ENCODE peak calls at places on chromosome 4, in five cellular contexts. Q is A549, T is HepG2, G is H1, S is K562. Z is an unnamed sample. For H3K9me3, the result is how much of the 10 kb centered on the place peaks cover.

GRCh38 chr4:2746891-2747695 is 9.0 kb downstream of the TNIP2 start:
- DNase-seq in Q (no peak), T (no peak), G (no peak), S (no peak), Z (peak)

GRCh38 chr4:141455651-141456050 is 180.7 kb upstream of the IL15 start:
- DNase-seq in Q (peak), T (no peak), G (no peak), S (no peak), Z (no peak)

GRCh38 chr4:1471443-1472147 is 65.4 kb upstream of the NKX1-1 start:
- DNase-seq in Q (no peak), T (no peak), G (no peak), S (no peak), Z (no peak)

GRCh38 chr4:87037921-87038320 is 103.1 kb downstream of the AFF1 start:
- DNase-seq in Q (no peak), T (no peak), G (no peak), S (no peak), Z (no peak)

GRCh38 chr4:168832746-168833575 is 177.1 kb downstream of the CBR4 start:
- DNase-seq in Q (no peak), T (no peak), G (no peak), S (no peak), Z (peak)

GRCh38 chr4:108926058-108926457 is 163.2 kb upstream of the ETNPPL start:
- DNase-seq in Q (no peak), T (no peak), G (no peak), S (no peak), Z (no peak)

GRCh38 chr4:71288875-71289274 is 49.9 kb upstream of the SLC4A4 start:
- DNase-seq in Q (no peak), T (no peak), G (no peak), S (no peak), Z (no peak)

GRCh38 chr4:150240011-150240410 is 161.8 kb downstream of the DCLK2 start:
- DNase-seq in Q (no peak), T (no peak), G (no peak), S (no peak), Z (no peak)

GRCh38 chr4:2728221-2728620 is 27.9 kb downstream of the TNIP2 start:
- DNase-seq in Q (no peak), T (no peak), G (no peak), S (no peak), Z (no peak)

GRCh38 chr4:133095591-133095990 is 53.5 kb upstream of the PCDH10 start:
- DNase-seq in Q (no peak), T (no peak), G (no peak), S (no peak), Z (no peak)

GRCh38 chr4:68218044-68218443 is 27.4 kb downstream of the TMPRSS11B start:
- DNase-seq in Q (no peak), T (no peak), G (no peak), S (no peak), Z (no peak)

GRCh38 chr4:13701937-13702446 is 74.5 kb upstream of the BOD1L1 start:
- DNase-seq in Q (peak), T (peak), G (no peak), S (no peak), Z (no peak)

GRCh38 chr4:106806158-106806797 is 229.8 kb downstream of the DKK2 start:
- DNase-seq in Q (no peak), T (no peak), G (no peak), S (no peak), Z (no peak)

GRCh38 chr4:15756361-15756861 is 21.7 kb upstream of the CD38 start:
- DNase-seq in Q (peak), T (peak), G (no peak), S (no peak), Z (no peak)

GRCh38 chr4:104971458-104971857 is 175.2 kb upstream of the TET2 start:
- DNase-seq in Q (no peak), T (no peak), G (no peak), S (no peak), Z (no peak)

GRCh38 chr4:37682701-37683401 is 3.3 kb downstream of the RELL1 start:
- DNase-seq in Q (peak), T (peak), G (no peak), S (no peak), Z (peak)

GRCh38 chr4:112178731-112179130 is 33.5 kb downstream of the FAM241A start:
- DNase-seq in Q (no peak), T (no peak), G (no peak), S (no peak), Z (no peak)
- TF ChIP-seq JUN in Q (no peak), T (no peak), G (no peak), S (no peak), Z (no peak)

GRCh38 chr4:56658410-56659003 is 22.6 kb downstream of the HOPX start:
- DNase-seq in Q (no peak), T (no peak), G (no peak), S (no peak), Z (no peak)
- H3K9me3 ChIP-seq in Q (under half), T (under half), G (under half), S (under half), Z (under half)

GRCh38 chr4:85955614-85956295 is 404.1 kb downstream of the MAPK10 start:
- DNase-seq in Q (no peak), T (no peak), G (no peak), S (no peak), Z (no peak)

GRCh38 chr4:85953651-85954018 is 406.2 kb downstream of the MAPK10 start:
- DNase-seq in Q (peak), T (no peak), G (no peak), S (no peak), Z (peak)

GRCh38 chr4:85952518-85952917 is 407.3 kb downstream of the MAPK10 start:
- DNase-seq in Q (peak), T (no peak), G (no peak), S (no peak), Z (peak)

GRCh38 chr4:85952982-85953650 is 406.7 kb downstream of the MAPK10 start:
- DNase-seq in Q (no peak), T (no peak), G (no peak), S (no peak), Z (no peak)

GRCh38 chr4:85956296-85956955 is 403.4 kb downstream of the MAPK10 start:
- DNase-seq in Q (no peak), T (no peak), G (no peak), S (no peak), Z (no peak)
- H3K4me3 ChIP-seq in Q (no peak), T (no peak), G (no peak), S (no peak), Z (no peak)

GRCh38 chr4:134740290-134740689 is 538.7 kb upstream of the PABPC4L start:
- DNase-seq in Q (no peak), T (no peak), G (no peak), S (no peak), Z (no peak)
- TF ChIP-seq JUN in Q (no peak), T (no peak), G (no peak), S (no peak), Z (no peak)

GRCh38 chr4:183384516-183384915 is 59.9 kb upstream of the CDKN2AIP start:
- DNase-seq in Q (no peak), T (no peak), G (no peak), S (no peak), Z (no peak)
- H3K9me3 ChIP-seq in Q (under half), T (under half), G (under half), S (under half), Z (under half)

GRCh38 chr4:8427761-8428287 is 12.7 kb downstream of the ACOX3 start:
- DNase-seq in Q (no peak), T (peak), G (no peak), S (no peak), Z (peak)
- H3K4me3 ChIP-seq in Q (peak), T (peak), G (peak), S (peak), Z (peak)

DNA sequence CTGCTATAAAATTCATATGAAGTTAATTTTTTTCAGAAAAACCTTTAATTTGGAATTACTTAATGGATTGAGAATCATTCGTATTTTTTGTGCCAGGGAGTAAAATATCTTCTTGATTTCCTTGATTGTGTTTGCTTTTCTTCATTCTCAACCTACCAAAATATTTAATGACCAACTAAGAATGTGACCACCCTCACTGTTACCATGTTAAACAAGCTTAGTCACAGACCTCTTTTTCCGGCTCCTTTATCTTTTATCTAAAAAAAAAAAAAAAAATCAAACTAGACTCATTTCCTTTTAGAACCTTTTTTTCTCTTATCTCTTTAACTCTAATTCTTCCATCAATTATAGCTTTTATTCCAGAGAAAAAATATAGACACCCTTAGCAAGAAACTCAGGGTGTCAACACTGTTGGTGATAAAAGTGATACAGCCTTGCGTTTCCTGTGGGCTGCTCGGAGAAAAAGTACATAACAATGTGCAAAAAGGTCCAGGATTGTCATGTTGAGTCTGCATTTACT is 20.6 kb upstream of the HPGDS start:
- DNase-seq in Q (no peak), T (no peak), G (no peak), S (no peak), Z (peak)
- TF ChIP-seq JUN in Q (no peak), T (no peak), G (no peak), S (no peak), Z (peak)

DNA sequence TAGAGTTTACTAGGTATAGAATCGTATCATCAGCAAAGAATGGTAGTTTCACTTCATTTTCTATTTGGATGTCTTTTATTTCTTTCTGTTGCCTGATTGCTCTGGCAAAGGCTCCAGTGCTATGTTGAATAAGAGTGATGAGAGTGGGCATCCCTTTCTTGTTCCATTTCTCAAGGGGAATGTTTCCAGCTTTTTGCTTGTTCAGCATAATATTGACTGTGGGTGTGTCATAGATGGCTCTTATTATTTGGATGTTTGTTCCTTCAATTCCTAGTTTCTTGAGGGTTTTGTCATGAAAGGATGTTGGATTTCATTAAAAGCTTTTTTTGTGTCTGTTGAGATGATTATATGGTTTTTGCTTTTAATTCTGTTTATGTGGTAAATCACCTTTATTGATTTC is 1114.5 kb downstream of the RAPGEF2 start:
- DNase-seq in Q (no peak), T (no peak), G (no peak), S (no peak), Z (no peak)
- H3K9me3 ChIP-seq in Q (under half), T (under half), G (under half), S (under half), Z (under half)